ENCODE peak calls at places on chromosomes 13 and 19, in four cellular contexts. C is mesendoderm, J is IMR-90, V is H1. L is an unnamed sample.

GRCh38 chr19:14554382-14554812 is 17.5 kb downstream of the NDUFB7 start:
- DNase-seq in C (peak), J (no peak), V (no peak), L (peak)

GRCh38 chr13:24288870-24289269 is 20.5 kb upstream of the C1QTNF9 start:
- DNase-seq in C (no peak), J (peak), V (no peak), L (no peak)

GRCh38 chr13:47332149-47332548 is 435.3 kb upstream of the HTR2A start:
- DNase-seq in C (no peak), J (peak), V (no peak), L (no peak)

GRCh38 chr19:19256072-19256969 is 16.8 kb downstream of the TM6SF2 start:
- DNase-seq in C (peak), J (no peak), V (no peak), L (no peak)

GRCh38 chr13:19172647-19173030 is 9.0 kb downstream of the TUBA3C start:
- DNase-seq in C (no peak), J (no peak), V (no peak), L (no peak)

GRCh38 chr13:113116871-113117271 is 5.7 kb upstream of the F10 start:
- DNase-seq in C (no peak), J (no peak), V (no peak), L (no peak)

GRCh38 chr13:101626925-101627555 is 174.6 kb downstream of the ITGBL1 start:
- DNase-seq in C (no peak), J (peak), V (no peak), L (no peak)

GRCh38 chr13:19984430-19985218 is 26.1 kb downstream of the ZMYM2 start:
- DNase-seq in C (peak), J (peak), V (no peak), L (no peak)

GRCh38 chr19:6481541-6482342 is at the start of gene DENND1C:
- DNase-seq in C (peak), J (no peak), V (no peak), L (peak)

GRCh38 chr13:39496487-39496998 is 106.5 kb downstream of the LHFPL6 start:
- DNase-seq in C (no peak), J (no peak), V (no peak), L (no peak)

GRCh38 chr19:13619203-13619632 is 112.9 kb upstream of the CACNA1A start:
- DNase-seq in C (no peak), J (peak), V (no peak), L (no peak)

GRCh38 chr19:7883105-7883504 is 5.2 kb upstream of the LRRC8E start:
- DNase-seq in C (no peak), J (no peak), V (no peak), L (no peak)

GRCh38 chr13:110018009-110018408 is 231.6 kb upstream of the IRS2 start:
- DNase-seq in C (no peak), J (peak), V (no peak), L (no peak)

GRCh38 chr13:35925669-35926068 is 205.5 kb downstream of the DCLK1 start:
- DNase-seq in C (no peak), J (peak), V (no peak), L (no peak)

GRCh38 chr19:43699506-43700367 is 16.1 kb upstream of the IRGC start:
- DNase-seq in C (peak), J (peak), V (peak), L (peak)

GRCh38 chr13:34347784-34348573 is 530.0 kb downstream of the RFC3 start:
- DNase-seq in C (no peak), J (no peak), V (no peak), L (no peak)

GRCh38 chr13:36712785-36713184 is 39.0 kb downstream of the SERTM1 start:
- DNase-seq in C (no peak), J (peak), V (no peak), L (no peak)

GRCh38 chr13:82947121-82948077 is 934.9 kb downstream of the SLITRK1 start:
- DNase-seq in C (no peak), J (peak), V (no peak), L (no peak)

GRCh38 chr19:41871573-41872383 is 5.3 kb upstream of the CD79A start:
- DNase-seq in C (peak), J (no peak), V (no peak), L (no peak)

GRCh38 chr19:29372461-29372860 is 153.3 kb upstream of the VSTM2B start:
- DNase-seq in C (peak), J (no peak), V (no peak), L (peak)

GRCh38 chr13:42424182-42424581 is 149.8 kb upstream of the TNFSF11 start:
- DNase-seq in C (no peak), J (no peak), V (no peak), L (no peak)

GRCh38 chr19:8631425-8631819 is 989 bp downstream of the NFILZ start:
- DNase-seq in C (peak), J (peak), V (no peak), L (no peak)

GRCh38 chr13:57748096-57748495 is 116.6 kb downstream of the PCDH17 start:
- DNase-seq in C (no peak), J (no peak), V (no peak), L (no peak)

GRCh38 chr19:12782424-12783225 is 7.3 kb upstream of the HOOK2 start:
- DNase-seq in C (peak), J (peak), V (no peak), L (peak)

GRCh38 chr13:70173236-70173959 is 65.1 kb upstream of the KLHL1 start:
- DNase-seq in C (peak), J (no peak), V (no peak), L (no peak)

GRCh38 chr13:98978280-98978679 is 416 bp upstream of the DOCK9 start:
- DNase-seq in C (no peak), J (peak), V (no peak), L (no peak)

GRCh38 chr13:42396501-42396900 is 124.5 kb downstream of the AKAP11 start:
- DNase-seq in C (no peak), J (no peak), V (no peak), L (no peak)

GRCh38 chr13:24038405-24038804 is 122.1 kb upstream of the SPATA13 start:
- DNase-seq in C (peak), J (peak), V (no peak), L (no peak)

GRCh38 chr19:29665826-29666633 is 769 bp downstream of the PLEKHF1 start:
- DNase-seq in C (peak), J (peak), V (no peak), L (peak)

GRCh38 chr13:104641309-104641708 is 1575.1 kb upstream of the SLC10A2 start:
- DNase-seq in C (no peak), J (peak), V (no peak), L (no peak)
- H4K5ac ChIP-seq in C (no peak), J (no peak), V (no peak), L (no peak)

GRCh38 chr13:79776538-79776937 is 295.6 kb downstream of the NDFIP2 start:
- DNase-seq in C (no peak), J (peak), V (no peak), L (no peak)

GRCh38 chr13:79777504-79777903 is 296.5 kb downstream of the NDFIP2 start:
- DNase-seq in C (no peak), J (no peak), V (no peak), L (no peak)

GRCh38 chr13:79779061-79779460 is 298.1 kb downstream of the NDFIP2 start:
- DNase-seq in C (no peak), J (no peak), V (no peak), L (no peak)

GRCh38 chr13:79772811-79773210 is 291.9 kb downstream of the NDFIP2 start:
- DNase-seq in C (no peak), J (no peak), V (no peak), L (no peak)

DNA sequence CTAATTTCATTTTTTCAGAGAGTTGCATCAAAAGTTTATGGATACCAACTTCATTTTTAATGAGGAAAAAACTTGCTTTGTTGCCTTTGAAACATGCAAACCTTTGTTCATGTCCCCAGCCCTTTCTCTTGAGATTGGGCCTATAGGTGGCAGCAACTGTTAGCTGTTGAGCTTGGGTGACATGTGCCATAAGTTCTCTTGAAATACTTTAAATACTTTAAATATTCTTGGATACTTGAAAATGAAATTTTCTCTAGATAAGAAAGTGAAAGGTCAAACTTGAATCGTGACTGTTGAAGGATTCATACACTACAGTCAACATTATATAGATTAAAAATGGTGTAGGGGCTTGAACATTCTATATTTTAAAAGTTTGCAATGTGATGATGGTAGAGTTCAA is 294.9 kb downstream of the NDFIP2 start:
- DNase-seq in C (peak), J (peak), V (no peak), L (no peak)
- H3K56ac ChIP-seq in C (no peak), J (no peak), V (no peak), L (no peak)

GRCh38 chr19:46404884-46405658 is 8.3 kb downstream of the CCDC8 start:
- DNase-seq in C (peak), J (no peak), V (no peak), L (peak)
- H4K5ac ChIP-seq in C (no peak), J (no peak), V (no peak), L (no peak)

GRCh38 chr19:51361228-51361627 is 5.0 kb downstream of the ETFB start:
- DNase-seq in C (no peak), J (no peak), V (no peak), L (no peak)

GRCh38 chr19:51356159-51356801 is 9.9 kb downstream of the ETFB start:
- DNase-seq in C (no peak), J (no peak), V (no peak), L (no peak)

GRCh38 chr19:51354742-51355148 is 11.4 kb downstream of the ETFB start:
- DNase-seq in C (peak), J (peak), V (no peak), L (peak)

GRCh38 chr19:51357952-51358351 is 8.2 kb downstream of the ETFB start:
- DNase-seq in C (no peak), J (no peak), V (no peak), L (no peak)

GRCh38 chr19:51359294-51359693 is 6.9 kb downstream of the ETFB start:
- DNase-seq in C (no peak), J (peak), V (no peak), L (no peak)
- H3K56ac ChIP-seq in C (no peak), J (no peak), V (no peak), L (no peak)